ENCODE peak calls at places on chromosome 10, in five cellular contexts. One of them, this sample, is unnamed.

GRCh38 chr10:115118346-115118745 is 25.2 kb downstream of the ATRNL1 start:
- DNase-seq in fibroblast of lung: no peak
- DNase-seq in effector memory CD4-positive, alpha-beta T cell: no peak
- DNase-seq in neuronal stem cell: no peak
- DNase-seq in keratinocyte: no peak
- DNase-seq in this sample: no peak

GRCh38 chr10:20760450-20760849 is 136.7 kb downstream of the NEBL start:
- DNase-seq in fibroblast of lung: peak
- DNase-seq in effector memory CD4-positive, alpha-beta T cell: no peak
- DNase-seq in neuronal stem cell: no peak
- DNase-seq in keratinocyte: no peak
- DNase-seq in this sample: no peak

GRCh38 chr10:16819436-16819835 is 2.2 kb upstream of the RSU1 start:
- DNase-seq in fibroblast of lung: no peak
- DNase-seq in effector memory CD4-positive, alpha-beta T cell: no peak
- DNase-seq in neuronal stem cell: no peak
- DNase-seq in keratinocyte: no peak
- DNase-seq in this sample: no peak

GRCh38 chr10:123755061-123755460 is 88.9 kb downstream of the GPR26 start:
- DNase-seq in fibroblast of lung: no peak
- DNase-seq in effector memory CD4-positive, alpha-beta T cell: no peak
- DNase-seq in neuronal stem cell: no peak
- DNase-seq in keratinocyte: no peak
- DNase-seq in this sample: no peak

GRCh38 chr10:128210215-128211063 is 84.2 kb upstream of the MKI67 start:
- DNase-seq in fibroblast of lung: peak
- DNase-seq in effector memory CD4-positive, alpha-beta T cell: peak
- DNase-seq in neuronal stem cell: peak
- DNase-seq in keratinocyte: no peak
- DNase-seq in this sample: peak

GRCh38 chr10:133058267-133059092 is 29.2 kb upstream of the ADGRA1 start:
- DNase-seq in fibroblast of lung: no peak
- DNase-seq in effector memory CD4-positive, alpha-beta T cell: no peak
- DNase-seq in neuronal stem cell: no peak
- DNase-seq in keratinocyte: no peak
- DNase-seq in this sample: no peak

GRCh38 chr10:6878067-6878412 is 298.0 kb upstream of the PRKCQ start:
- DNase-seq in fibroblast of lung: peak
- DNase-seq in effector memory CD4-positive, alpha-beta T cell: no peak
- DNase-seq in neuronal stem cell: no peak
- DNase-seq in keratinocyte: no peak
- DNase-seq in this sample: no peak

GRCh38 chr10:128095023-128095752 is 31.0 kb downstream of the MKI67 start:
- DNase-seq in fibroblast of lung: no peak
- DNase-seq in effector memory CD4-positive, alpha-beta T cell: peak
- DNase-seq in neuronal stem cell: no peak
- DNase-seq in keratinocyte: no peak
- DNase-seq in this sample: no peak

GRCh38 chr10:22420787-22421517 is 75.7 kb downstream of the SPAG6 start:
- DNase-seq in fibroblast of lung: no peak
- DNase-seq in effector memory CD4-positive, alpha-beta T cell: no peak
- DNase-seq in neuronal stem cell: no peak
- DNase-seq in keratinocyte: no peak
- DNase-seq in this sample: no peak

GRCh38 chr10:51001587-51001986 is 72.7 kb upstream of the PRKG1 start:
- DNase-seq in fibroblast of lung: peak
- DNase-seq in effector memory CD4-positive, alpha-beta T cell: no peak
- DNase-seq in neuronal stem cell: no peak
- DNase-seq in keratinocyte: no peak
- DNase-seq in this sample: no peak

GRCh38 chr10:68121862-68122261 is 12.6 kb downstream of the MYPN start:
- DNase-seq in fibroblast of lung: no peak
- DNase-seq in effector memory CD4-positive, alpha-beta T cell: no peak
- DNase-seq in neuronal stem cell: no peak
- DNase-seq in keratinocyte: no peak
- DNase-seq in this sample: no peak

GRCh38 chr10:125137601-125138438 is 22.5 kb downstream of the CTBP2 start:
- DNase-seq in fibroblast of lung: no peak
- DNase-seq in effector memory CD4-positive, alpha-beta T cell: no peak
- DNase-seq in neuronal stem cell: no peak
- DNase-seq in keratinocyte: no peak
- DNase-seq in this sample: no peak

GRCh38 chr10:79066460-79067240 is 2.1 kb upstream of the ZMIZ1 start:
- DNase-seq in fibroblast of lung: no peak
- DNase-seq in effector memory CD4-positive, alpha-beta T cell: no peak
- DNase-seq in neuronal stem cell: no peak
- DNase-seq in keratinocyte: peak
- DNase-seq in this sample: peak

GRCh38 chr10:3398825-3399646 is 226.5 kb upstream of the PITRM1 start:
- DNase-seq in fibroblast of lung: no peak
- DNase-seq in effector memory CD4-positive, alpha-beta T cell: no peak
- DNase-seq in neuronal stem cell: no peak
- DNase-seq in keratinocyte: no peak
- DNase-seq in this sample: peak

GRCh38 chr10:12757351-12757750 is 244.2 kb downstream of the CCDC3 start:
- DNase-seq in fibroblast of lung: peak
- DNase-seq in effector memory CD4-positive, alpha-beta T cell: no peak
- DNase-seq in neuronal stem cell: no peak
- DNase-seq in keratinocyte: no peak
- DNase-seq in this sample: no peak
- H3K4me3 ChIP-seq in fibroblast of lung: no peak
- H3K4me3 ChIP-seq in effector memory CD4-positive, alpha-beta T cell: no peak
- H3K4me3 ChIP-seq in neuronal stem cell: no peak
- H3K4me3 ChIP-seq in keratinocyte: no peak
- H3K4me3 ChIP-seq in this sample: no peak

DNA sequence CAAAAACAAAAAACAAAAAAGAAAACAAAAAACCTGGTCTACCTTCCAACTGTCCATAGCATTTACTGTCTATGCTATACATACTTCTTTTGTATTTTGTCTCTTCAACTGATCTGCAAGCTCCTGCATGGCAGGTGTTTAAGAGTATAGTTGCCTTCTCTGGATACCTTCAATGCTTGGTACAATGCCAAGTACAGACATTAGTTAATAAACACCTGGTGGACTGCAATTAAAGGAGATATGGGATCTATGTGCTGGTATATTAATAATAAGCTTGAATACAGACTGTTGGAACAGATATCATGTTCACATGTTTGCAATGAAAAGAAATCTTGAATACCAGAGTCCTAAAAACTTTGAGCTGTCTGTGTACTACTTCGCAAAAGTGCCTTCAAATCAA is 85.3 kb downstream of the DNMBP start:
- DNase-seq in fibroblast of lung: no peak
- DNase-seq in effector memory CD4-positive, alpha-beta T cell: no peak
- DNase-seq in neuronal stem cell: no peak
- DNase-seq in keratinocyte: no peak
- DNase-seq in this sample: no peak
- H3K27ac ChIP-seq in fibroblast of lung: no peak
- H3K27ac ChIP-seq in effector memory CD4-positive, alpha-beta T cell: no peak
- H3K27ac ChIP-seq in neuronal stem cell: no peak
- H3K27ac ChIP-seq in keratinocyte: no peak
- H3K27ac ChIP-seq in this sample: no peak

DNA sequence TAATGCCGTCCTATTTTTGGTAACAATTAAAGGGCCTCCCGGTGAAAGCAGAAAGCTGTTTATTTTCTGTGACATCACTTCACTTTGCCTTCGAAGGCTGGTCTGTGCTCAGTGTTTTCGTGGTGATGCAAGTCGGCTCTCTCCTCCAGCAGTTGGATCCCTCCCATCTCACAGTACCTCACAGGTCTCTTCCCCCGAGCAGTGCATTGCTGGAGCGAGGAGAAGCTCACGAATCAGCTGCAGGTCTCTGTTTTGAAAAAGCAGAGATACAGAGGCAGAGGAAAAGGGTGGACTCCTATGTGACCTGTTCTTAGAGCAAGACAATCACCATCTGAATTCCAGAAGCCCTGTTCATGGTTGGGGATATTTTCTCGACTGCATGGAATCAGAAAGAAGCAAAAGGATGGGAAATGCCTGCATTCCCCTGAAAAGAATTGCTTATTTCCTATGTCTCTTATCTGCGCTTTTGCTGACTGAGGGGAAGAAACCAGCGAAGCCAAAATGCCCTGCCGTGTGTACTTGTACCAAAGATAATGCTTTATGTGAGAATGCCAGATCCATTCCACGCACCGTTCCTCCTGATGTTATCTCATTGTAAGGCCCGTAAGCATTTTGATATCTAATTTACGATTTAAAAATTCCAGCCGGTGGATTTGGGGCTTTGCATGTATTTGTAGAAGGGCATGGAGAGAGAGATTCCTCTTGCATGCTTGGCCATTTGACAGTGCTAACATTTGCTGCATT is at the start of gene LGI1:
- DNase-seq in fibroblast of lung: peak
- DNase-seq in effector memory CD4-positive, alpha-beta T cell: no peak
- DNase-seq in neuronal stem cell: no peak
- DNase-seq in keratinocyte: no peak
- DNase-seq in this sample: no peak
- H3K4me3 ChIP-seq in fibroblast of lung: peak
- H3K4me3 ChIP-seq in effector memory CD4-positive, alpha-beta T cell: no peak
- H3K4me3 ChIP-seq in neuronal stem cell: peak
- H3K4me3 ChIP-seq in keratinocyte: no peak
- H3K4me3 ChIP-seq in this sample: peak

GRCh38 chr10:27911006-27911405 is 87.9 kb downstream of the ODAD2 start:
- DNase-seq in fibroblast of lung: no peak
- DNase-seq in effector memory CD4-positive, alpha-beta T cell: no peak
- DNase-seq in neuronal stem cell: no peak
- DNase-seq in keratinocyte: no peak
- DNase-seq in this sample: no peak
- H3K27ac ChIP-seq in fibroblast of lung: no peak
- H3K27ac ChIP-seq in effector memory CD4-positive, alpha-beta T cell: no peak
- H3K27ac ChIP-seq in neuronal stem cell: no peak
- H3K27ac ChIP-seq in keratinocyte: no peak
- H3K27ac ChIP-seq in this sample: no peak

DNA sequence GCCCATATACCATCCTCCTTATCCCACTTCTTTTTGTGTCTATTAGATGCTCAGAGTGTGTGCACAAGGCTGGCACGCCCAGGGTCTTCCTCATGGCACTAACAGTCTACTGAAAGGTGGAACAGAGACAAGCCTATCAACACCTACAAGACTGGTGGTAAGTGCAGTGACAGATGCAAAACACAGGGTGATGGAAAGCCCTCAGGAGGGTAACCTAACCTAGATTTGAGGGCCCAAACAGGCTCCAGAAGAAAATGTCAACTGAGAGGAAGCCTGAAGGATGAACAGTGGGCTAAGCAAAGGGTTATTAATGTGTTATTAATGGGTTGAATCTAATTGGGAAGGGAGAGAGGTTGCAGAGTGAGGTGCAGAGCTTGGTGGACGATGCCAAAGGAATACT is 1.2 kb upstream of the FAS start:
- DNase-seq in fibroblast of lung: no peak
- DNase-seq in effector memory CD4-positive, alpha-beta T cell: no peak
- DNase-seq in neuronal stem cell: no peak
- DNase-seq in keratinocyte: no peak
- DNase-seq in this sample: no peak
- H3K4me3 ChIP-seq in fibroblast of lung: peak
- H3K4me3 ChIP-seq in effector memory CD4-positive, alpha-beta T cell: no peak
- H3K4me3 ChIP-seq in neuronal stem cell: no peak
- H3K4me3 ChIP-seq in keratinocyte: no peak
- H3K4me3 ChIP-seq in this sample: peak

GRCh38 chr10:80159166-80159888 is 26.8 kb downstream of the PLAC9 start:
- DNase-seq in fibroblast of lung: no peak
- DNase-seq in effector memory CD4-positive, alpha-beta T cell: no peak
- DNase-seq in neuronal stem cell: no peak
- DNase-seq in keratinocyte: no peak
- DNase-seq in this sample: peak

GRCh38 chr10:80163741-80164341 is 31.3 kb downstream of the PLAC9 start:
- DNase-seq in fibroblast of lung: peak
- DNase-seq in effector memory CD4-positive, alpha-beta T cell: no peak
- DNase-seq in neuronal stem cell: peak
- DNase-seq in keratinocyte: no peak
- DNase-seq in this sample: peak

GRCh38 chr10:80158598-80159127 is 26.1 kb downstream of the PLAC9 start:
- DNase-seq in fibroblast of lung: peak
- DNase-seq in effector memory CD4-positive, alpha-beta T cell: no peak
- DNase-seq in neuronal stem cell: no peak
- DNase-seq in keratinocyte: peak
- DNase-seq in this sample: peak

GRCh38 chr10:80160361-80161128 is 28.0 kb downstream of the PLAC9 start:
- DNase-seq in fibroblast of lung: no peak
- DNase-seq in effector memory CD4-positive, alpha-beta T cell: no peak
- DNase-seq in neuronal stem cell: no peak
- DNase-seq in keratinocyte: no peak
- DNase-seq in this sample: no peak

GRCh38 chr10:80161321-80162084 is 29.0 kb downstream of the PLAC9 start:
- DNase-seq in fibroblast of lung: no peak
- DNase-seq in effector memory CD4-positive, alpha-beta T cell: no peak
- DNase-seq in neuronal stem cell: no peak
- DNase-seq in keratinocyte: no peak
- DNase-seq in this sample: no peak
- H3K27ac ChIP-seq in fibroblast of lung: peak
- H3K27ac ChIP-seq in effector memory CD4-positive, alpha-beta T cell: no peak
- H3K27ac ChIP-seq in neuronal stem cell: no peak
- H3K27ac ChIP-seq in keratinocyte: no peak
- H3K27ac ChIP-seq in this sample: peak

This sample was measured in right cardiac atrium.